ENCODE peak calls at places on chromosomes 4 and X, in six cellular contexts. C is pancreas; U is tibial artery; K is aorta; Z is CD8-positive, alpha-beta T cell; W is iPS DF 6.9. J is an unnamed sample.

GRCh38 chrX:139049455-139049854 is 337.9 kb upstream of the FGF13 start:
- DNase-seq in K (no peak), C (no peak), W (no peak), Z (no peak), U (no peak), J (no peak)

GRCh38 chr4:167428172-167428571 is 193.9 kb upstream of the SPOCK3 start:
- DNase-seq in W (no peak), U (no peak), C (no peak), K (no peak), Z (no peak), J (no peak)

GRCh38 chrX:69032601-69033000 is 132.7 kb downstream of the PJA1 start:
- DNase-seq in W (no peak), U (no peak), Z (no peak), C (no peak), K (no peak), J (peak)

GRCh38 chr4:42482516-42483327 is 85.4 kb downstream of the SHISA3 start:
- DNase-seq in Z (no peak), C (no peak), W (no peak), K (no peak), U (no peak), J (no peak)

GRCh38 chr4:152115794-152116193 is 355.0 kb upstream of the GATB start:
- DNase-seq in W (no peak), K (no peak), U (no peak), C (no peak), Z (peak), J (no peak)

GRCh38 chr4:82352825-82353370 is 20.9 kb downstream of the HNRNPD start:
- DNase-seq in C (no peak), U (no peak), W (no peak), Z (no peak), K (no peak), J (no peak)

GRCh38 chrX:102958794-102959193 is 21.7 kb downstream of the RAB40AL start:
- DNase-seq in U (no peak), Z (no peak), W (no peak), C (peak), K (no peak), J (no peak)

GRCh38 chr4:171956678-171957077 is 143.5 kb downstream of the GALNTL6 start:
- DNase-seq in C (no peak), W (no peak), K (no peak), U (no peak), Z (no peak), J (no peak)

GRCh38 chr4:98615991-98616390 is 42.4 kb downstream of the TSPAN5 start:
- DNase-seq in U (no peak), Z (no peak), K (no peak), W (no peak), C (no peak), J (no peak)

GRCh38 chr4:186021461-186022167 is 47.3 kb upstream of the TLR3 start:
- DNase-seq in Z (no peak), U (no peak), W (peak), K (no peak), C (peak), J (peak)

GRCh38 chr4:165328708-165329107 is 1.2 kb downstream of the MSMO1 start:
- DNase-seq in U (no peak), W (no peak), K (no peak), C (no peak), Z (no peak), J (no peak)

GRCh38 chr4:140342620-140343019 is 30.8 kb upstream of the SCOC start:
- DNase-seq in K (no peak), W (no peak), C (peak), U (no peak), Z (no peak), J (no peak)

GRCh38 chr4:105895324-105895608 is at the start of gene NPNT:
- DNase-seq in W (no peak), Z (no peak), C (peak), K (no peak), U (no peak), J (peak)

GRCh38 chrX:16436348-16437188 is 213.4 kb upstream of the S100G start:
- DNase-seq in U (peak), W (peak), Z (peak), C (peak), K (peak), J (peak)

GRCh38 chr4:90061881-90062280 is 65.3 kb upstream of the CCSER1 start:
- DNase-seq in U (no peak), Z (no peak), W (no peak), K (no peak), C (no peak), J (no peak)

GRCh38 chr4:107721436-107722090 is 1.5 kb upstream of the PAPSS1 start:
- DNase-seq in K (no peak), C (peak), W (no peak), Z (peak), U (no peak), J (peak)

GRCh38 chr4:178894126-178894525 is 1451.9 kb upstream of the AGA start:
- DNase-seq in K (no peak), C (no peak), U (no peak), W (no peak), Z (no peak), J (no peak)

GRCh38 chrX:131633285-131633917 is 89.5 kb downstream of the OR13H1 start:
- DNase-seq in Z (peak), C (peak), W (peak), U (peak), K (no peak), J (peak)

GRCh38 chrX:35374116-35374515 is 424.0 kb upstream of the MAGEB16 start:
- DNase-seq in U (no peak), Z (no peak), C (no peak), W (no peak), K (no peak), J (no peak)

GRCh38 chr4:52935317-52935716 is 73.2 kb downstream of the RASL11B start:
- DNase-seq in W (no peak), U (no peak), C (no peak), Z (no peak), K (no peak), J (no peak)

GRCh38 chr4:126991965-126992364 is 640.8 kb upstream of the INTU start:
- DNase-seq in W (no peak), Z (no peak), U (no peak), K (no peak), C (no peak), J (no peak)

GRCh38 chrX:142686206-142686605 is 339.5 kb upstream of the SPANXN4 start:
- DNase-seq in Z (no peak), W (no peak), C (no peak), K (no peak), U (no peak), J (no peak)

GRCh38 chr4:9771069-9771468 is 10.4 kb upstream of the DRD5 start:
- DNase-seq in U (no peak), Z (no peak), W (no peak), K (no peak), C (no peak), J (no peak)

GRCh38 chr4:1340861-1341260 is 6.1 kb upstream of the UVSSA start:
- DNase-seq in K (no peak), C (no peak), W (no peak), Z (no peak), U (no peak), J (no peak)

GRCh38 chrX:150889131-150889530 is 9.3 kb downstream of the CD99L2 start:
- DNase-seq in W (no peak), U (no peak), C (no peak), Z (no peak), K (no peak), J (no peak)

GRCh38 chr4:24104173-24104572 is 214.3 kb upstream of the PPARGC1A start:
- DNase-seq in Z (no peak), U (no peak), K (no peak), W (no peak), C (no peak), J (no peak)

GRCh38 chrX:46704767-46705386 is 54.0 kb downstream of the SLC9A7 start:
- DNase-seq in U (no peak), C (no peak), Z (no peak), K (no peak), W (no peak), J (no peak)

GRCh38 chr4:130808492-130808891 is 1712.5 kb downstream of the C4orf33 start:
- DNase-seq in U (no peak), W (no peak), C (no peak), Z (no peak), K (no peak), J (no peak)

GRCh38 chr4:185122681-185123345 is 20.3 kb upstream of the SLC25A4 start:
- DNase-seq in Z (no peak), U (no peak), C (no peak), K (no peak), W (no peak), J (no peak)

GRCh38 chr4:1393866-1394265 is 12.4 kb downstream of the NKX1-1 start:
- DNase-seq in Z (no peak), W (no peak), C (no peak), K (peak), U (no peak), J (peak)

GRCh38 chr4:146232131-146232722 is 17.9 kb downstream of the REELD1 start:
- DNase-seq in C (no peak), Z (no peak), K (no peak), W (no peak), U (no peak), J (no peak)

GRCh38 chr4:25694466-25694865 is 38.8 kb downstream of the SLC34A2 start:
- DNase-seq in K (no peak), C (no peak), U (no peak), Z (no peak), W (no peak), J (peak)

GRCh38 chrX:1673337-1673736 is 58.5 kb downstream of the ASMT start:
- DNase-seq in C (peak), U (no peak), Z (no peak), K (no peak), W (no peak), J (peak)

GRCh38 chr4:25928320-25928955 is 14.4 kb downstream of the SMIM20 start:
- DNase-seq in K (no peak), C (no peak), W (no peak), U (no peak), Z (no peak), J (no peak)

GRCh38 chr4:93828332-93828829 is at the start of gene ATOH1:
- DNase-seq in K (peak), U (no peak), W (no peak), Z (no peak), C (peak), J (peak)

GRCh38 chr4:30434656-30435055 is 285.5 kb upstream of the PCDH7 start:
- DNase-seq in W (no peak), C (no peak), U (no peak), Z (no peak), K (no peak), J (no peak)

GRCh38 chr4:2402053-2402452 is 16.4 kb downstream of the ZFYVE28 start:
- DNase-seq in U (peak), C (peak), K (peak), Z (peak), W (peak), J (peak)
- H3K27ac ChIP-seq in U (no peak), C (no peak), K (no peak), Z (no peak), W (no peak), J (no peak)

GRCh38 chr4:4269326-4269725 is 20.6 kb downstream of the LYAR start:
- DNase-seq in K (no peak), C (no peak), U (no peak), Z (peak), W (no peak), J (no peak)
- H3K27ac ChIP-seq in K (no peak), C (no peak), U (no peak), Z (peak), W (no peak), J (no peak)

GRCh38 chrX:133660356-133660755 is 245.1 kb upstream of the GPC4 start:
- DNase-seq in W (no peak), Z (no peak), C (peak), K (no peak), U (no peak), J (no peak)
- H3K27ac ChIP-seq in W (no peak), Z (no peak), C (no peak), K (no peak), U (no peak), J (no peak)

DNA sequence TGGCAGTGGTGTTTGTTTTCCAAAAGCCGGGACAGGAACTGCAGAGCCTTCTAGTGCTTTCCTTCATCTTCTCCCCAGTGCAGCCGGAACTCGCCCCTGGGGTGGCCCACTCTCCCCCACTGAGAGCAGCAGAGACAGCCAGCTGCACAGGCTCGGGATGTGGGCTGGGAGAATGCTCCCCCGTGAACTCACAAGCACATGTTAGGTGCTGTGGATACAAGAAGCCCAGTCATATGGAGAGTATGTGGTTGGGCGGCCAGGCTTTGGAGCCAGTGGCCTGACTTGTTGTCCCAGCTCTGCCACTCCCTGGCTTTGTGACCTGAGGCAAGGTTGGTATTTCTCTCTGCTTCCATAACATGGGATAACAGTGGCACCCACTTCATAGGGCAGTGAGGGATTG is 9.4 kb upstream of the KIAA0232 start:
- DNase-seq in U (no peak), Z (no peak), C (no peak), W (no peak), K (peak), J (no peak)
- H3K27ac ChIP-seq in U (no peak), Z (no peak), C (peak), W (no peak), K (no peak), J (no peak)

DNA sequence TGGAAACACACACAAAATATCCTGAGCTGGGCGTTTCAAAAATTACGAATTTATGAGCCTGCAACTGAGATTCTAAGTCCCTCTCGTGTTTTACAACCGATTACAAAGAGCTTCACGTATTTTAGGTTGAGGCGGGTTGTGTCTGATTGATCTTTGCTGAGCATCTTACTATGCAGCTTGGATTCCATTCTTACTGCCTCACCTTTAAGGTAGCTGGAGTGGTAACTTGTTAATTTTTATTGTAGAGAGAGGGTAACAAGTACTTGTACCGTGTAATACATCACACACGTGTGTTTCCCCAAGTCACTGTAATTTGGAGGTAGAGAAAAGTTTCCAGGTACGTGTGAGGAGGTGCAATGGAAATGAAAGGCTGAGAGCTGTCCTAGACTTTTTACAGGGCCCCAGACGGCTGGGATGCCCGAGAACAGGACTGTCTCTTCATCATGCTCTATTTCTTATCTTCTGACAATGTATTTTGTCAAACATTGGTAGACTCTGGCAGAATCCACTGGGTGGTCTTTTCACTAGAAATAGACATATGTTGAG is 97.8 kb upstream of the TENM3 start:
- DNase-seq in Z (no peak), U (no peak), C (no peak), W (no peak), K (no peak), J (peak)
- H3K27ac ChIP-seq in Z (no peak), U (no peak), C (no peak), W (no peak), K (no peak), J (peak)

DNA sequence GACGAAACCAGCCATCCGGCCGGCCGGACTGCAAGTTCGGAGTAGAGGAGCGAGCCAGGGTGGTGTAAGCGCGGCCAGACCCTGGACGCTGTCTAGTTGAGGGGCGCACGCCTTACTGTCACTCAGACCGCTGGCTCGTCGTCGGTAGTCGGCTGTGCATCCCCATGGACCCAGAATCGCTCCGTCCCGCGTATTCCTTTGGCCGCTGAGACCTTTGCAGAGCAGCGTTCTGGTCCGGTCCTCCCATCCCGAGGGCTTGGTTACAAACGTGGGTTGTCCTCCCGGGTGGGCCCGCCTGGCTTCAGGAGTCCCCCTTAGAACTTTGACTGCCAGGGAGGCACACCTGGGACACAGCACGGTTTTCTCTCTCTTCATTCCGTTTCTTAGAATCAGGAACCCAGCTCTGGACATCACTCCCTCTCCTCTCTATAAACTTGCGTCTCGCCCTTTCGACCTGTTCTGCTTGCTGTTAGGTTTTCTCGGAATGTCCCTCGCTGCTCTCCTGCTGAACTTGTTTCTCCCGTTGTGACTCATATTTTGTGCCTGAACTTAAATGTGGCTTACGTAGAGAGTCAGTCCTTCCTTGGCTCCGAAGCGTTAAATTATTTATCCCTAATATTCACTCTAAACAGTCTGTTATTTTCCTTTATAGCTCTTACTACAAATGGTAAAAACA is 682 bp downstream of the PGM2 start:
- DNase-seq in W (no peak), U (no peak), Z (no peak), C (no peak), K (no peak), J (no peak)
- H3K27ac ChIP-seq in W (no peak), U (peak), Z (peak), C (peak), K (peak), J (no peak)